ENCODE peak calls at places on chromosomes 5 and 9, in four cellular contexts. L, E, U and R are unnamed samples.
A peak's percentile ranks its signal among the peaks of the same experiment; 100 is the strongest.

GRCh38 chr9:70587143-70587710 is 172.8 kb upstream of the KLF9 start:
- DNase-seq in U (no peak), E (peak; percentile 86), L (no peak), R (no peak)

GRCh38 chr9:83623634-83623991 is 670 bp downstream of the IDNK start:
- DNase-seq in U (no peak), E (no peak), L (no peak), R (no peak)

GRCh38 chr5:38922199-38922598 is 76.4 kb downstream of the OSMR start:
- DNase-seq in L (no peak), E (peak; percentile 68), U (peak; percentile 73), R (no peak)

GRCh38 chr9:136996361-136997281 is at the start of gene CLIC3:
- DNase-seq in U (peak; percentile 54), E (no peak), L (peak; percentile 40), R (no peak)

GRCh38 chr5:32092938-32093812 is 80.9 kb downstream of the GOLPH3 start:
- DNase-seq in L (no peak), E (peak; percentile 84), U (peak; percentile 77), R (no peak)

GRCh38 chr5:27353970-27354369 is 315.6 kb upstream of the CDH9 start:
- DNase-seq in E (no peak), L (no peak), U (no peak), R (no peak)

GRCh38 chr9:83707518-83707767 is 315 bp downstream of the UBQLN1 start:
- DNase-seq in E (no peak), L (no peak), U (peak; percentile 79), R (peak; percentile 80)

GRCh38 chr9:13719410-13719809 is 439.9 kb upstream of the MPDZ start:
- DNase-seq in U (no peak), L (no peak), E (peak; percentile 26), R (no peak)

GRCh38 chr5:36090033-36090432 is 23.4 kb upstream of the UGT3A2 start:
- DNase-seq in U (no peak), E (peak; percentile 32), L (no peak), R (no peak)

GRCh38 chr5:63822633-63823032 is 139.6 kb downstream of the HTR1A start:
- DNase-seq in E (no peak), L (no peak), U (no peak), R (no peak)

GRCh38 chr5:115961413-115962238 is 649 bp upstream of the LVRN start:
- DNase-seq in U (no peak), E (no peak), L (no peak), R (no peak)

GRCh38 chr5:115977096-115977495 is 14.8 kb downstream of the LVRN start:
- DNase-seq in E (no peak), U (no peak), L (no peak), R (no peak)

GRCh38 chr5:18764161-18764560 is 1129.9 kb downstream of the TAF11L14 start:
- DNase-seq in E (no peak), L (no peak), U (no peak), R (no peak)

GRCh38 chr5:163790497-163790896 is 285.1 kb downstream of the MAT2B start:
- DNase-seq in U (no peak), E (peak; percentile 10), L (no peak), R (no peak)

GRCh38 chr9:126752376-126752775 is 52.5 kb upstream of the ZBTB43 start:
- DNase-seq in L (no peak), U (no peak), E (no peak), R (no peak)

GRCh38 chr5:171418316-171418981 is 998 bp upstream of the FGF18 start:
- DNase-seq in E (peak; percentile 86), L (peak; percentile 42), U (peak; percentile 96), R (no peak)

GRCh38 chr5:53260446-53260845 is 150.9 kb upstream of the MOCS2 start:
- DNase-seq in E (no peak), L (no peak), U (no peak), R (no peak)

GRCh38 chr5:53263151-53263550 is 153.6 kb upstream of the MOCS2 start:
- DNase-seq in L (no peak), E (peak; percentile 54), U (no peak), R (no peak)

GRCh38 chr5:53261245-53261644 is 151.7 kb upstream of the MOCS2 start:
- DNase-seq in E (no peak), L (no peak), U (no peak), R (no peak)

GRCh38 chr5:53265043-53265442 is 155.5 kb upstream of the MOCS2 start:
- DNase-seq in L (no peak), E (no peak), U (no peak), R (no peak)

DNA sequence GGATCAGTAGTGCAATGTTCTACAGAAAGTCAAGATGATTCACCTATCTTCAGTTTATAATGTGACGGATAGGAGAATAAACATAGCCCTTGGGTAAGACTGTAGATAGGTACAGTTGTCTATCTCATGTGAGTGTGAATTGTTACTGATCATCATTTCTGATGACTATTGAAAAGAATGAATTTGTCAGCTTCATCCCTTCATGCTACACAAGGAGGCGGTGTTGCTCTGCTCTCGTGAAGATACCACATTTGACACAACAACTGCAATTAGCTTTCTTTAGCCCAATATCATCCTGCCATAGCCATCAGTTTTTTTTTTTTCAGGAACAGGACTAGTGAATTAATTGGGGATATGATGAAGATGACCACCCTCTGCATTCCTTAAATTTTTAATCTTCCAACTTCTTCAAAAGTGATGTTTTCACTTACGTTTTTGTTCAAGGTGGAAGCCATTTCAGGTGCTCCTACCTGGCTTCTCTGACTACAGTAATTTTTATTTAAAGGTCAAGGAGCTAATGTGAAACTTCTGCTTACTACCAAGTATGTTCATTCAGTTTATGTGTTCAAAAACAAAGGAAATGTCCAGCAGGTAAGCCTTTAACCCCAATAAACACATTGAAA is 152.9 kb upstream of the MOCS2 start:
- DNase-seq in U (no peak), E (peak; percentile 81), L (no peak), R (no peak)
- TF ChIP-seq CTCF in U (peak; percentile 55), E (peak; percentile 80), L (no peak), R (no peak)

GRCh38 chr9:127908660-127908926 is 8.2 kb downstream of the ST6GALNAC4 start:
- DNase-seq in E (no peak), L (no peak), U (no peak), R (no peak)

GRCh38 chr9:127912296-127912695 is 4.5 kb downstream of the ST6GALNAC4 start:
- DNase-seq in U (no peak), L (no peak), E (no peak), R (no peak)

GRCh38 chr9:127909839-127910273 is 7.0 kb downstream of the ST6GALNAC4 start:
- DNase-seq in E (no peak), U (no peak), L (no peak), R (no peak)

GRCh38 chr9:127912882-127913281 is 4.0 kb downstream of the ST6GALNAC4 start:
- DNase-seq in U (no peak), L (no peak), E (no peak), R (no peak)

GRCh38 chr9:127910613-127911205 is 6.1 kb downstream of the ST6GALNAC4 start:
- DNase-seq in E (peak; percentile 34), U (no peak), L (no peak), R (no peak)
- TF ChIP-seq CTCF in E (no peak), U (peak; percentile 41), L (no peak), R (no peak)

GRCh38 chr9:89096807-89097206 is 81.8 kb downstream of the SHC3 start:
- DNase-seq in L (no peak), U (no peak), E (no peak), R (no peak)
- TF ChIP-seq CTCF in L (no peak), U (no peak), E (no peak), R (no peak)

DNA sequence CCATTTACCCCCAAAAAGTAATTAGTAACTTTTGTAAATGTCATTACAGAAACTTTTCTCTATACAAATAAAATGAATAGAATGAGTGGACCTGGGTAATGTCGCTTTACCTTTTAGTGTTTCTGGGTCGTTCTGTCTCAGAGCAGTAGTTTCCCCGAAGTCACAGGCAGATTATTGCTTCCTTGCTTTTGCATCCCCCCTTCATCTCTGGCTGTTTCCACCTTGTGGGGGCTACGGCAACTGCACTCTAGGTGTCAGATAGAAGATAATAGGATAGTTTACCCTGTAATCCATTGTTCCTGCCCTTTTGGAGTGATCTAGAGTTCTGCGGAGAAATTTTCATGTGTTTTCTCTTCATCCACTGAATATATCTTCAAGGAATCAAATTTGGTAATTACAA is 68.7 kb downstream of the PRR16 start:
- DNase-seq in E (no peak), L (no peak), U (peak; percentile 1), R (no peak)
- TF ChIP-seq CTCF in E (peak; percentile 14), L (no peak), U (no peak), R (no peak)